ENCODE peak calls at places on chromosomes 3 and 15, in six cellular contexts. One of them, this sample, is unnamed.

GRCh38 chr15:53520867-53521525 is 238.5 kb downstream of the WDR72 start:
- DNase-seq in HepG2: no peak
- DNase-seq in GM12878: no peak
- DNase-seq in K562: no peak
- DNase-seq in endothelial cell of umbilical vein: no peak
- DNase-seq in A549: no peak
- DNase-seq in this sample: no peak

GRCh38 chr3:12995389-12996180 is 77.6 kb downstream of the IQSEC1 start:
- DNase-seq in HepG2: peak
- DNase-seq in GM12878: no peak
- DNase-seq in endothelial cell of umbilical vein: no peak
- DNase-seq in K562: peak
- DNase-seq in A549: no peak
- DNase-seq in this sample: peak

GRCh38 chr15:85890620-85890980 is 95.9 kb upstream of the KLHL25 start:
- DNase-seq in endothelial cell of umbilical vein: no peak
- DNase-seq in HepG2: no peak
- DNase-seq in A549: no peak
- DNase-seq in GM12878: no peak
- DNase-seq in K562: no peak
- DNase-seq in this sample: no peak

GRCh38 chr3:171441381-171441780 is 18.8 kb downstream of the TNIK start:
- DNase-seq in K562: no peak
- DNase-seq in endothelial cell of umbilical vein: no peak
- DNase-seq in HepG2: no peak
- DNase-seq in A549: no peak
- DNase-seq in GM12878: no peak
- DNase-seq in this sample: no peak

GRCh38 chr3:156643729-156644389 is 30.5 kb upstream of the TIPARP start:
- DNase-seq in GM12878: peak
- DNase-seq in HepG2: no peak
- DNase-seq in endothelial cell of umbilical vein: peak
- DNase-seq in A549: no peak
- DNase-seq in K562: peak
- DNase-seq in this sample: peak

GRCh38 chr3:23981136-23981535 is 36.0 kb downstream of the NR1D2 start:
- DNase-seq in A549: no peak
- DNase-seq in HepG2: no peak
- DNase-seq in GM12878: no peak
- DNase-seq in endothelial cell of umbilical vein: no peak
- DNase-seq in K562: no peak
- DNase-seq in this sample: no peak

GRCh38 chr3:182508896-182509295 is 284.4 kb upstream of the ATP11B start:
- DNase-seq in endothelial cell of umbilical vein: no peak
- DNase-seq in A549: no peak
- DNase-seq in HepG2: no peak
- DNase-seq in K562: no peak
- DNase-seq in GM12878: no peak
- DNase-seq in this sample: no peak

GRCh38 chr15:70343961-70344360 is 246.2 kb upstream of the TLE3 start:
- DNase-seq in HepG2: no peak
- DNase-seq in A549: no peak
- DNase-seq in GM12878: no peak
- DNase-seq in K562: no peak
- DNase-seq in endothelial cell of umbilical vein: no peak
- DNase-seq in this sample: no peak

GRCh38 chr3:192831111-192831644 is 86.5 kb downstream of the MB21D2 start:
- DNase-seq in HepG2: no peak
- DNase-seq in endothelial cell of umbilical vein: no peak
- DNase-seq in GM12878: no peak
- DNase-seq in A549: no peak
- DNase-seq in K562: no peak
- DNase-seq in this sample: no peak

GRCh38 chr3:4543110-4543509 is 50.0 kb downstream of the ITPR1 start:
- DNase-seq in HepG2: no peak
- DNase-seq in GM12878: no peak
- DNase-seq in endothelial cell of umbilical vein: no peak
- DNase-seq in A549: no peak
- DNase-seq in K562: no peak
- DNase-seq in this sample: no peak

GRCh38 chr3:15102833-15103232 is 3.9 kb upstream of the RBSN start:
- DNase-seq in K562: no peak
- DNase-seq in endothelial cell of umbilical vein: no peak
- DNase-seq in A549: no peak
- DNase-seq in GM12878: no peak
- DNase-seq in HepG2: no peak
- DNase-seq in this sample: no peak

GRCh38 chr15:39183177-39183881 is 397.6 kb upstream of the THBS1 start:
- DNase-seq in A549: no peak
- DNase-seq in K562: no peak
- DNase-seq in GM12878: no peak
- DNase-seq in endothelial cell of umbilical vein: no peak
- DNase-seq in HepG2: no peak
- DNase-seq in this sample: no peak

GRCh38 chr3:187165144-187165543 is 25.8 kb upstream of the RPL39L start:
- DNase-seq in K562: peak
- DNase-seq in GM12878: no peak
- DNase-seq in HepG2: peak
- DNase-seq in endothelial cell of umbilical vein: peak
- DNase-seq in A549: peak
- DNase-seq in this sample: peak

GRCh38 chr3:52530918-52531635 is 2.6 kb downstream of the NT5DC2 start:
- DNase-seq in K562: no peak
- DNase-seq in GM12878: no peak
- DNase-seq in endothelial cell of umbilical vein: no peak
- DNase-seq in A549: no peak
- DNase-seq in HepG2: no peak
- DNase-seq in this sample: no peak

GRCh38 chr15:43800286-43801136 is at the start of gene HYPK:
- DNase-seq in HepG2: peak
- DNase-seq in endothelial cell of umbilical vein: peak
- DNase-seq in GM12878: peak
- DNase-seq in A549: peak
- DNase-seq in K562: peak
- DNase-seq in this sample: peak

GRCh38 chr3:122416966-122417365 is 1.1 kb upstream of the WDR5B start:
- DNase-seq in A549: no peak
- DNase-seq in K562: no peak
- DNase-seq in GM12878: no peak
- DNase-seq in endothelial cell of umbilical vein: no peak
- DNase-seq in HepG2: no peak
- DNase-seq in this sample: no peak

GRCh38 chr3:153313307-153313945 is 151.4 kb downstream of the RAP2B start:
- DNase-seq in HepG2: no peak
- DNase-seq in GM12878: no peak
- DNase-seq in K562: no peak
- DNase-seq in A549: no peak
- DNase-seq in endothelial cell of umbilical vein: no peak
- DNase-seq in this sample: no peak

GRCh38 chr15:67761343-67761742 is 64.0 kb upstream of the SKOR1 start:
- DNase-seq in K562: no peak
- DNase-seq in HepG2: peak
- DNase-seq in endothelial cell of umbilical vein: no peak
- DNase-seq in GM12878: no peak
- DNase-seq in A549: no peak
- DNase-seq in this sample: no peak

GRCh38 chr15:44181410-44181809 is 13.7 kb downstream of the FRMD5 start:
- DNase-seq in HepG2: no peak
- DNase-seq in K562: no peak
- DNase-seq in A549: no peak
- DNase-seq in endothelial cell of umbilical vein: no peak
- DNase-seq in GM12878: no peak
- DNase-seq in this sample: peak

GRCh38 chr3:180391001-180391400 is 211.0 kb upstream of the TTC14 start:
- DNase-seq in endothelial cell of umbilical vein: no peak
- DNase-seq in K562: no peak
- DNase-seq in GM12878: no peak
- DNase-seq in HepG2: no peak
- DNase-seq in A549: no peak
- DNase-seq in this sample: no peak

GRCh38 chr15:69410290-69410874 is 3.8 kb upstream of the KIF23 start:
- DNase-seq in GM12878: no peak
- DNase-seq in endothelial cell of umbilical vein: peak
- DNase-seq in HepG2: peak
- DNase-seq in A549: peak
- DNase-seq in K562: no peak
- DNase-seq in this sample: peak

GRCh38 chr3:30241721-30242120 is 364.7 kb upstream of the TGFBR2 start:
- DNase-seq in K562: no peak
- DNase-seq in A549: no peak
- DNase-seq in HepG2: peak
- DNase-seq in GM12878: no peak
- DNase-seq in endothelial cell of umbilical vein: no peak
- DNase-seq in this sample: no peak

GRCh38 chr3:127065138-127065427 is 82.2 kb downstream of the PLXNA1 start:
- DNase-seq in A549: no peak
- DNase-seq in endothelial cell of umbilical vein: no peak
- DNase-seq in GM12878: no peak
- DNase-seq in K562: no peak
- DNase-seq in HepG2: no peak
- DNase-seq in this sample: no peak

GRCh38 chr3:117234321-117234720 is 524.7 kb downstream of the TUSC7 start:
- DNase-seq in K562: no peak
- DNase-seq in A549: no peak
- DNase-seq in HepG2: no peak
- DNase-seq in GM12878: no peak
- DNase-seq in endothelial cell of umbilical vein: no peak
- DNase-seq in this sample: no peak

GRCh38 chr3:147130461-147130860 is 275.9 kb downstream of the ZIC4 start:
- DNase-seq in A549: no peak
- DNase-seq in HepG2: no peak
- DNase-seq in K562: no peak
- DNase-seq in endothelial cell of umbilical vein: no peak
- DNase-seq in GM12878: no peak
- DNase-seq in this sample: no peak

GRCh38 chr3:29525254-29525881 is 244.5 kb downstream of the RBMS3 start:
- DNase-seq in A549: peak
- DNase-seq in endothelial cell of umbilical vein: peak
- DNase-seq in HepG2: peak
- DNase-seq in GM12878: no peak
- DNase-seq in K562: no peak
- DNase-seq in this sample: no peak

GRCh38 chr3:12425850-12426579 is 58.3 kb upstream of the TSEN2 start:
- DNase-seq in K562: no peak
- DNase-seq in endothelial cell of umbilical vein: no peak
- DNase-seq in HepG2: no peak
- DNase-seq in A549: no peak
- DNase-seq in GM12878: no peak
- DNase-seq in this sample: no peak

GRCh38 chr15:98787936-98788757 is 139.8 kb downstream of the IGF1R start:
- DNase-seq in HepG2: peak
- DNase-seq in GM12878: no peak
- DNase-seq in K562: no peak
- DNase-seq in endothelial cell of umbilical vein: no peak
- DNase-seq in A549: peak
- DNase-seq in this sample: peak

GRCh38 chr3:190076601-190077444 is 43.9 kb downstream of the P3H2 start:
- DNase-seq in A549: peak
- DNase-seq in endothelial cell of umbilical vein: peak
- DNase-seq in GM12878: no peak
- DNase-seq in HepG2: peak
- DNase-seq in K562: no peak
- DNase-seq in this sample: no peak
- H3K4me3 ChIP-seq in A549: no peak
- H3K4me3 ChIP-seq in endothelial cell of umbilical vein: no peak
- H3K4me3 ChIP-seq in GM12878: no peak
- H3K4me3 ChIP-seq in HepG2: no peak
- H3K4me3 ChIP-seq in K562: no peak
- H3K4me3 ChIP-seq in this sample: no peak

DNA sequence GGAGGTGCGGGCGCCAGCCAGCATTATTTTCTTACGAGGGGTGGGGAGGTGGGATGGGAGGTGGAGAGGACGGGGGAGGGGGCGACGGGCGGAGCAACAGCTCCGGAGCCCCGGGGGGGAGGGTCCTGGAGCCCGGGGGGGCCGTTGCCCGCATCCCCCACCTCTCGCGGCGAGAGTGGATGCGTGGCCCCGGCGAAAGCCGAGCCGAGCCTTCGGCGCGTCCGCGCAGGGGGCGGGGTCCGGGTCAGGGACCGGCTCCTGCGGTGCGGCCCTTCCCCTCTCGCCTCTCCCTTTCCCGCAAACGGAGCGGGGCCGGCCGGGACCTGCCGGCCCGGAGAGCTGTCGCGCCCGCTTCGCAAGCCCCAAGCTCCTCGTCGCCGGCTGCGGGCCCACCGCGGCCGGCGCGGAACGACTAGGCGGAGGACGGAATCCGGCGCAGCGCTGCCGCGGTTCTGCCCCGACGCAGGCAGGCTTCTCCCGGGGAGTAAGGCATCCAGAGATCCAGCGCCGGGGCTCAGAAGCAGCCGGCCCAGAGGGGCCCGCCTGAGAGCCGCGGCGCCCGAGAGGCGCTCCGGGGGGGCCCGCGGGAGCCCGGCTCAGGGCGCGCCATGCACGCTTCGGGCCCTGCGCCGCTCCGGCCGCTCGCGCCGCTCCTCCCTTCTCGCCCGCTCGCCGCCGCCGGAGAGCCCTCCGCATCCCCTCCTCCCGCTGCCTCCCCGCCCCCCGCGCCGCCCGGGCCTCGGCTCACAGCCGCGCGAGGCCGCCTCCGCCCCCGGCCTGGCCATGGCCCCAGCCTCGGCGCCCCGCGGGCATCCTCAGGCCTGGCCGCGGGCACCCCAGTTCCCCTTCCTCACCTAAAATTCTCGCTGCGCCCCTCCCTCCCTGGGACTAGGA is 449 bp upstream of the ADCY5 start:
- DNase-seq in HepG2: no peak
- DNase-seq in GM12878: no peak
- DNase-seq in K562: no peak
- DNase-seq in endothelial cell of umbilical vein: peak
- DNase-seq in A549: peak
- DNase-seq in this sample: no peak
- TF ChIP-seq MYC in HepG2: no peak
- TF ChIP-seq MYC in GM12878: no peak
- TF ChIP-seq MYC in K562: no peak
- TF ChIP-seq MYC in endothelial cell of umbilical vein: no peak
- TF ChIP-seq MYC in A549: no peak
- TF ChIP-seq MYC in this sample: no peak

DNA sequence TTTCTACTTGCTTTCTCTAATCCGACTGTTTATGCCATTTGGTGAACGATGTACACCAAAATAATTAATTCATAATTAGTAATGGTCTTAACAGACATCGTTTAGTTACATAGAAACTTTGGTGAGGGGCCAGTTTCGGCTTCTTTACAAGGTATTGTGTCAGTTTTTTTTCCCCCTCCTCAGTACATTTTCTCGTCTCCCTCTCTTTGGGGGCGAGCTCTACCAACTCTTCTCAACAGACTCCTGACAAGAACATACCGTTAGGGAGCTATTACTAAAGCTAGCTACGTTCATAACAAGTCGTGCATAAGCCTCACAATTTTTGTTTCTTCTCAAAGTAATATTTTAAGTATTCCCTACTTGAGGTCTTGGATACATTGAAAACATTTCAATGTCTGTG is 1.4 kb downstream of the U2SURP start:
- DNase-seq in HepG2: no peak
- DNase-seq in endothelial cell of umbilical vein: no peak
- DNase-seq in A549: no peak
- DNase-seq in GM12878: no peak
- DNase-seq in K562: no peak
- DNase-seq in this sample: peak
- H3K4me3 ChIP-seq in HepG2: peak
- H3K4me3 ChIP-seq in endothelial cell of umbilical vein: peak
- H3K4me3 ChIP-seq in A549: peak
- H3K4me3 ChIP-seq in GM12878: peak
- H3K4me3 ChIP-seq in K562: peak
- H3K4me3 ChIP-seq in this sample: peak

GRCh38 chr3:55885721-55886120 is 398.6 kb upstream of the WNT5A start:
- DNase-seq in endothelial cell of umbilical vein: peak
- DNase-seq in GM12878: no peak
- DNase-seq in K562: no peak
- DNase-seq in HepG2: no peak
- DNase-seq in A549: no peak
- DNase-seq in this sample: peak
- TF ChIP-seq MYC in endothelial cell of umbilical vein: no peak
- TF ChIP-seq MYC in GM12878: no peak
- TF ChIP-seq MYC in K562: no peak
- TF ChIP-seq MYC in HepG2: no peak
- TF ChIP-seq MYC in A549: no peak
- TF ChIP-seq MYC in this sample: no peak

This sample was measured in NB4.